ENCODE peak calls at places on chromosome 19, in ten cellular contexts. V, S, A, C, X, Z, O, W, E and B are unnamed samples.

GRCh38 chr19:8702350-8702749 is 3.8 kb upstream of the ACTL9 start:
- DNase-seq in W (peak; percentile 27), X (no peak), C (no peak), S (no peak), E (no peak), A (no peak), V (peak; percentile 38), Z (no peak), O (no peak), B (no peak)

GRCh38 chr19:46040952-46041500 is at the start of gene IGFL4:
- DNase-seq in O (no peak), S (no peak), C (no peak), W (no peak), Z (no peak), A (no peak), V (no peak), X (no peak), E (peak; percentile 54), B (peak; percentile 93)

GRCh38 chr19:19552811-19553210 is 14.7 kb downstream of the CILP2 start:
- DNase-seq in W (peak; percentile 45), O (no peak), V (peak; percentile 32), X (no peak), E (peak; percentile 57), S (no peak), C (no peak), Z (peak; percentile 56), A (peak; percentile 34), B (no peak)

GRCh38 chr19:54010474-54010873 is 19.0 kb downstream of the CACNG6 start:
- DNase-seq in E (no peak), W (no peak), A (no peak), V (no peak), S (no peak), Z (no peak), X (no peak), C (no peak), O (no peak), B (no peak)

GRCh38 chr19:8302734-8303133 is 5.4 kb downstream of the CD320 start:
- DNase-seq in Z (no peak), C (no peak), S (no peak), W (no peak), O (no peak), X (no peak), A (no peak), V (no peak), E (no peak), B (no peak)

GRCh38 chr19:49591731-49592485 is 926 bp downstream of the PRR12 start:
- DNase-seq in V (peak; percentile 69), S (peak; percentile 30), E (peak; percentile 67), X (no peak), A (peak; percentile 42), C (peak; percentile 51), O (no peak), W (peak; percentile 55), Z (peak; percentile 49), B (no peak)

GRCh38 chr19:1161716-1162115 is 12.4 kb downstream of the SBNO2 start:
- DNase-seq in E (peak; percentile 90), C (no peak), S (peak; percentile 37), X (no peak), W (no peak), A (peak; percentile 31), Z (no peak), V (no peak), O (peak; percentile 30), B (no peak)

GRCh38 chr19:13850910-13851753 is 25.8 kb upstream of the NANOS3 start:
- DNase-seq in A (peak; percentile 95), V (peak; percentile 66), W (peak; percentile 61), O (no peak), X (peak; percentile 81), Z (no peak), C (no peak), S (peak; percentile 28), E (peak; percentile 89), B (no peak)

GRCh38 chr19:29680447-29680846 is 15.2 kb downstream of the PLEKHF1 start:
- DNase-seq in X (no peak), V (peak; percentile 88), O (peak; percentile 52), Z (no peak), W (peak; percentile 86), E (no peak), C (no peak), S (no peak), A (no peak), B (no peak)

GRCh38 chr19:30112666-30113065 is 170.6 kb downstream of the URI1 start:
- DNase-seq in W (no peak), A (no peak), C (no peak), O (no peak), E (no peak), S (no peak), Z (no peak), V (no peak), X (no peak), B (no peak)

GRCh38 chr19:46344363-46344762 is 2.5 kb upstream of the PPP5C start:
- DNase-seq in W (no peak), C (no peak), Z (no peak), E (no peak), A (no peak), V (no peak), O (no peak), S (no peak), X (no peak), B (no peak)

GRCh38 chr19:8174706-8175105 is 25.3 kb upstream of the FBN3 start:
- DNase-seq in X (peak; percentile 19), A (no peak), W (no peak), O (no peak), E (peak; percentile 73), V (no peak), Z (no peak), S (no peak), C (no peak), B (no peak)

GRCh38 chr19:31266731-31267130 is 82.5 kb downstream of the TSHZ3 start:
- DNase-seq in O (no peak), E (no peak), V (no peak), X (no peak), Z (no peak), C (no peak), S (no peak), W (no peak), A (no peak), B (no peak)

GRCh38 chr19:6026390-6026897 is 48.5 kb upstream of the RANBP3 start:
- DNase-seq in S (no peak), C (no peak), X (no peak), A (no peak), O (no peak), W (no peak), Z (no peak), E (no peak), V (no peak), B (no peak)

GRCh38 chr19:6062274-6062673 is 48.0 kb downstream of the RFX2 start:
- DNase-seq in O (no peak), V (peak; percentile 67), E (no peak), Z (no peak), W (peak; percentile 28), S (no peak), A (peak; percentile 60), C (no peak), X (no peak), B (no peak)

GRCh38 chr19:18021121-18021755 is 13.3 kb downstream of the ARRDC2 start:
- DNase-seq in C (no peak), A (peak; percentile 91), W (peak; percentile 64), Z (no peak), S (no peak), E (peak; percentile 67), O (no peak), V (peak; percentile 80), X (peak; percentile 42), B (no peak)

GRCh38 chr19:54551950-54552912 is 21.4 kb upstream of the LILRA2 start:
- DNase-seq in E (no peak), V (no peak), X (no peak), C (no peak), A (no peak), Z (no peak), W (no peak), O (no peak), S (no peak), B (no peak)

GRCh38 chr19:7415163-7415856 is 66.6 kb downstream of the ARHGEF18 start:
- DNase-seq in S (no peak), W (no peak), E (no peak), C (no peak), Z (no peak), O (no peak), X (peak; percentile 64), V (no peak), A (peak; percentile 43), B (peak; percentile 11)

GRCh38 chr19:3599776-3600183 is 6.9 kb downstream of the TBXA2R start:
- DNase-seq in E (no peak), O (no peak), X (no peak), C (no peak), A (no peak), W (no peak), S (no peak), Z (no peak), V (no peak), B (no peak)

GRCh38 chr19:57465680-57466381 is 8.9 kb upstream of the VN1R1 start:
- DNase-seq in Z (no peak), A (peak; percentile 36), C (peak; percentile 25), X (no peak), E (no peak), S (no peak), W (no peak), O (no peak), V (peak; percentile 29), B (no peak)

GRCh38 chr19:7993560-7993959 is 11.9 kb downstream of the ELAVL1 start:
- DNase-seq in O (no peak), Z (no peak), C (no peak), A (no peak), V (no peak), W (no peak), X (no peak), E (no peak), S (no peak), B (no peak)

GRCh38 chr19:34044011-34044410 is 128.3 kb upstream of the LSM14A start:
- DNase-seq in A (no peak), V (no peak), C (no peak), W (no peak), O (no peak), Z (no peak), X (no peak), E (no peak), S (no peak), B (no peak)

GRCh38 chr19:10352764-10353671 is 13.6 kb upstream of the ICAM3 start:
- DNase-seq in O (no peak), W (no peak), S (no peak), Z (peak; percentile 95), A (peak; percentile 40), E (no peak), C (no peak), X (no peak), V (no peak), B (no peak)

GRCh38 chr19:38483016-38483630 is 49.6 kb downstream of the RYR1 start:
- DNase-seq in S (no peak), C (no peak), W (no peak), Z (no peak), E (no peak), O (no peak), X (no peak), V (no peak), A (no peak), B (no peak)

GRCh38 chr19:1491114-1491848 is at the start of gene REEP6:
- DNase-seq in A (no peak), E (no peak), S (no peak), W (no peak), C (no peak), V (no peak), O (no peak), Z (no peak), X (no peak), B (no peak)

GRCh38 chr19:31478241-31478640 is 129.0 kb upstream of the TSHZ3 start:
- DNase-seq in Z (no peak), C (no peak), W (no peak), V (no peak), A (no peak), E (no peak), O (no peak), X (no peak), S (no peak), B (no peak)

GRCh38 chr19:23070353-23070781 is 46.5 kb upstream of the ZNF730 start:
- DNase-seq in A (peak; percentile 36), E (no peak), O (no peak), Z (no peak), W (peak; percentile 26), S (no peak), V (peak; percentile 18), X (no peak), C (no peak), B (no peak)

GRCh38 chr19:1063030-1063908 is 3.7 kb upstream of the ARHGAP45 start:
- DNase-seq in W (peak; percentile 61), X (no peak), A (no peak), Z (no peak), E (peak; percentile 39), O (no peak), V (peak; percentile 74), C (no peak), S (no peak), B (no peak)